ENCODE peak calls at places on chromosomes 5 and 9, in five cellular contexts. C is GM10248, E is iris pigment epithelial cell, Q is NCI-H2171 treated with DMSO at 0.1 percent for 48 hours, S is mesendoderm. B is an unnamed sample.

GRCh38 chr9:137456061-137456863 is 2.9 kb downstream of the NSMF start:
- DNase-seq in C (no peak), S (no peak), E (peak), Q (no peak), B (no peak)

GRCh38 chr5:32317056-32317455 is 4.3 kb upstream of the MTMR12 start:
- DNase-seq in C (no peak), Q (no peak), E (no peak), S (no peak), B (no peak)

GRCh38 chr5:153276151-153276550 is 214.3 kb upstream of the GRIA1 start:
- DNase-seq in E (peak), C (peak), Q (no peak), S (peak), B (peak)

GRCh38 chr5:149203896-149204544 is 62.7 kb downstream of the ABLIM3 start:
- DNase-seq in S (no peak), Q (no peak), C (no peak), E (peak), B (no peak)

GRCh38 chr5:76175821-76176403 is 92.7 kb downstream of the SV2C start:
- DNase-seq in Q (no peak), C (peak), S (peak), E (no peak), B (no peak)

GRCh38 chr5:135308245-135308644 is 90.8 kb downstream of the MACROH2A1 start:
- DNase-seq in E (peak), S (no peak), Q (no peak), C (no peak), B (no peak)

GRCh38 chr5:6750142-6750840 is 37.1 kb downstream of the TENT4A start:
- DNase-seq in C (no peak), E (no peak), S (no peak), Q (no peak), B (no peak)

GRCh38 chr9:94554439-94555331 is at the start of gene PCAT7:
- DNase-seq in E (peak), S (peak), C (peak), Q (peak), B (peak)

GRCh38 chr9:68555416-68555815 is 14.7 kb upstream of the TMEM252 start:
- DNase-seq in E (no peak), S (no peak), Q (no peak), C (no peak), B (no peak)

GRCh38 chr5:143120460-143121134 is 282.9 kb downstream of the NR3C1 start:
- DNase-seq in E (no peak), Q (no peak), C (no peak), S (no peak), B (no peak)

GRCh38 chr5:141637266-141637692 is 482 bp downstream of the RELL2 start:
- DNase-seq in Q (peak), C (no peak), E (no peak), S (peak), B (peak)

GRCh38 chr9:37295796-37296195 is 126.7 kb upstream of the GRHPR start:
- DNase-seq in E (no peak), Q (no peak), S (peak), C (no peak), B (no peak)

GRCh38 chr9:123187131-123187530 is 81.3 kb downstream of the STRBP start:
- DNase-seq in S (no peak), Q (no peak), E (no peak), C (no peak), B (no peak)

GRCh38 chr9:125189011-125189360 is 617 bp downstream of the PPP6C start:
- DNase-seq in Q (no peak), S (no peak), E (no peak), C (no peak), B (no peak)

GRCh38 chr5:135718151-135718550 is 116.3 kb upstream of the SLC25A48 start:
- DNase-seq in C (no peak), S (peak), E (peak), Q (no peak), B (no peak)

B was measured in ecto neural progenitor cell.